ENCODE peak calls at places on chromosomes 16 and 17, in six cellular contexts. B is mucosa of descending colon, L is cardiac muscle cell, J is tibial nerve, E is sigmoid colon, O is ovary. R is an unnamed sample. For H3K36me3, the result is how much of the 10 kb centered on the place peaks cover.

GRCh38 chr16:84839054-84839453 is 19.3 kb downstream of the CRISPLD2 start:
- DNase-seq in O (no peak), L (peak), J (no peak), B (no peak), E (peak), R (no peak)

GRCh38 chr17:56184650-56185049 is 31.4 kb downstream of the ANKFN1 start:
- DNase-seq in L (no peak), O (no peak), B (no peak), J (no peak), E (no peak), R (no peak)

GRCh38 chr17:68197091-68197996 is 50.5 kb upstream of the AMZ2 start:
- DNase-seq in J (no peak), E (no peak), L (no peak), B (peak), O (no peak), R (no peak)

GRCh38 chr16:79623076-79623475 is 22.5 kb upstream of the MAF start:
- DNase-seq in O (no peak), B (no peak), L (no peak), J (no peak), E (no peak), R (no peak)

GRCh38 chr16:11066231-11066870 is 122.0 kb downstream of the CLEC16A start:
- DNase-seq in J (no peak), O (no peak), E (peak), B (no peak), L (no peak), R (no peak)

GRCh38 chr17:32281011-32281451 is 15.4 kb downstream of the RHBDL3 start:
- DNase-seq in E (no peak), L (no peak), B (no peak), O (no peak), J (no peak), R (no peak)

GRCh38 chr17:81447331-81447933 is 52.2 kb downstream of the BAHCC1 start:
- DNase-seq in E (no peak), O (no peak), J (no peak), B (no peak), L (no peak), R (no peak)

GRCh38 chr16:12757546-12757945 is 46.1 kb downstream of the CPPED1 start:
- DNase-seq in J (no peak), L (no peak), B (no peak), O (no peak), E (no peak), R (no peak)

GRCh38 chr16:4081035-4081434 is 35.2 kb downstream of the ADCY9 start:
- DNase-seq in B (no peak), J (no peak), O (no peak), L (no peak), E (no peak), R (no peak)

GRCh38 chr17:4163951-4164350 is 21.0 kb downstream of the CYB5D2 start:
- DNase-seq in E (no peak), L (peak), J (no peak), O (peak), B (no peak), R (no peak)

GRCh38 chr17:47224971-47225370 is 15.8 kb downstream of the MYL4 start:
- DNase-seq in L (no peak), B (no peak), J (no peak), E (no peak), O (no peak), R (no peak)

GRCh38 chr16:80899804-80900592 is 95.6 kb upstream of the CDYL2 start:
- DNase-seq in B (peak), L (peak), O (peak), E (peak), J (peak), R (no peak)

GRCh38 chr17:2954898-2955445 is 108.4 kb downstream of the OR1D5 start:
- DNase-seq in B (no peak), E (peak), O (no peak), L (peak), J (no peak), R (no peak)

GRCh38 chr17:54945671-54946070 is 22.8 kb downstream of the COX11 start:
- DNase-seq in L (peak), E (no peak), B (no peak), O (no peak), J (no peak), R (no peak)

GRCh38 chr17:78878871-78879270 is 24.1 kb downstream of the CEP295NL start:
- DNase-seq in E (no peak), J (no peak), L (no peak), O (no peak), B (no peak), R (no peak)

GRCh38 chr17:72702136-72702735 is 390.3 kb downstream of the SLC39A11 start:
- DNase-seq in E (no peak), B (no peak), J (no peak), L (peak), O (no peak), R (no peak)

GRCh38 chr17:71111945-71112344 is 942.6 kb downstream of the KCNJ2 start:
- DNase-seq in E (no peak), L (no peak), J (no peak), B (no peak), O (no peak), R (no peak)

GRCh38 chr17:57603978-57604377 is 141.1 kb downstream of the CCDC182 start:
- DNase-seq in J (no peak), B (peak), L (no peak), E (no peak), O (peak), R (peak)

GRCh38 chr17:33725675-33726271 is 432.7 kb upstream of the ASIC2 start:
- DNase-seq in E (no peak), L (peak), B (peak), O (no peak), J (no peak), R (no peak)

GRCh38 chr16:73071131-73071940 is 23.4 kb upstream of the ZFHX3 start:
- DNase-seq in E (peak), L (peak), O (peak), B (peak), J (no peak), R (no peak)

GRCh38 chr16:66959645-66960177 is 1.4 kb upstream of the CES3 start:
- DNase-seq in O (no peak), B (peak), E (no peak), L (no peak), J (no peak), R (no peak)

GRCh38 chr16:19830902-19831555 is 53.6 kb downstream of the GPRC5B start:
- DNase-seq in B (no peak), E (no peak), L (no peak), J (no peak), O (no peak), R (no peak)

GRCh38 chr16:53654946-53655345 is 48.7 kb downstream of the RPGRIP1L start:
- DNase-seq in L (no peak), O (no peak), J (no peak), B (no peak), E (no peak), R (no peak)

GRCh38 chr17:55763856-55764255 is 13.0 kb downstream of the PCTP start:
- DNase-seq in L (peak), E (no peak), O (no peak), B (no peak), J (no peak), R (no peak)

GRCh38 chr17:48626470-48627241 is 498 bp upstream of the HOXB9 start:
- DNase-seq in L (peak), J (no peak), B (peak), E (no peak), O (no peak), R (no peak)

GRCh38 chr16:71205482-71206131 is 24.9 kb downstream of the HYDIN start:
- DNase-seq in B (no peak), L (no peak), O (no peak), E (no peak), J (no peak), R (no peak)

GRCh38 chr16:11557811-11558210 is 28.9 kb downstream of the LITAF start:
- DNase-seq in E (no peak), B (no peak), L (no peak), O (no peak), J (peak), R (no peak)

GRCh38 chr17:31900877-31901276 is 631 bp downstream of the UTP6 start:
- DNase-seq in L (peak), B (no peak), E (no peak), O (no peak), J (no peak), R (no peak)

GRCh38 chr17:66970797-66971196 is 6.3 kb downstream of the CACNG4 start:
- DNase-seq in L (no peak), J (no peak), O (no peak), E (no peak), B (no peak), R (no peak)

GRCh38 chr17:20156196-20157077 is 147.3 kb downstream of the SPECC1 start:
- DNase-seq in L (peak), O (peak), E (no peak), B (peak), J (no peak), R (no peak)

GRCh38 chr17:30275911-30276310 is 15.8 kb downstream of the BLMH start:
- DNase-seq in O (no peak), E (no peak), B (no peak), L (no peak), J (no peak), R (no peak)
- H3K36me3 ChIP-seq in O (under half), E (under half), B (under half), L (under half), J (half or more), R (under half)

DNA sequence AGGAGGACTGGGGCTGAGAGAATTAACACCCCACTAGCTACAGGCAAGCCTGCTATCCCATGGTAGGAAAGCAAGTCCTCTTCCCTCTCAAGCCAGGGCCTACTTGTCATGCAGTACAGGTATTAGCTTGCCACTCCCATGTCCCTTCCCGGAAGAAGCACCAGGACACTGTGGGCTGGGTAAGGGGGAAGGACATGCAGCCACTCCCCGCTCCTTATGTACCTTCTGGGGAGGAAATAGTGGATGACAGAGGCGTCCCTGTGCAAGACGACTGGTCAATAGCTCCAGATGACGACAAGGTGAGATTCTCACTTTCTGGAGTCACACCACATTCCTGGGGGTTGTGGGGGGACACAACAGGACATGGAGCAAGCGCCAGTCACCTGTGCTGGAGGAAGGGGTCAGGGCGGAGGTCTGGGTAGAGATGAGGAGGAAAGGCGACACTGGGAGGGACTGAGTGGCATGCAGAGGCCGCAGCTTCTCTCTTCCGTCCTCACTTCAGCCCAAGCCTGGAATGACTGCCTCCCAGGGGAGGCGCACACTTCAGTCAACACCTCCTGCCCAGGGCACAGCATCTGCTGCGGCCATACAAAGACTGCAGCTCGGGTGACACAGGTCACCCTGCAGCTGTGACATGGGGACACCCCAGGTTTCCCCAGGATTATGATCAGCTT is 15.1 kb upstream of the FOXJ1 start:
- DNase-seq in J (no peak), O (no peak), E (no peak), L (no peak), B (peak), R (no peak)
- H3K36me3 ChIP-seq in J (under half), O (under half), E (under half), L (under half), B (under half), R (half or more)

GRCh38 chr16:3057181-3058166 is 8.0 kb upstream of the IL32 start:
- DNase-seq in E (no peak), L (no peak), J (no peak), B (no peak), O (no peak), R (no peak)
- H3K36me3 ChIP-seq in E (under half), L (under half), J (under half), B (under half), O (under half), R (under half)

GRCh38 chr16:31703526-31704128 is 170.0 kb upstream of the ZNF267 start:
- DNase-seq in E (no peak), B (no peak), L (no peak), O (no peak), J (no peak), R (no peak)
- H3K36me3 ChIP-seq in E (under half), B (under half), L (under half), O (under half), J (half or more), R (half or more)

GRCh38 chr16:87454391-87454790 is 38.4 kb downstream of the ZCCHC14 start:
- DNase-seq in O (no peak), J (no peak), L (no peak), E (no peak), B (no peak), R (no peak)
- H3K36me3 ChIP-seq in O (under half), J (half or more), L (under half), E (under half), B (under half), R (under half)

R was measured in naive thymus-derived CD4-positive, alpha-beta T cell.